ENCODE peak calls at places on chromosomes 16 and 17, in four cellular contexts. S is uterus, R is tibial artery, C is adrenal gland. Y is an unnamed sample. For H3K9me3, the result is how much of the 10 kb centered on the place peaks cover.

GRCh38 chr16:3938471-3938842 is 57.9 kb upstream of the CREBBP start:
- DNase-seq in C (no peak), R (no peak), S (no peak), Y (no peak)

GRCh38 chr16:84237994-84238750 is 1.6 kb downstream of the KCNG4 start:
- DNase-seq in S (no peak), R (no peak), C (no peak), Y (no peak)

GRCh38 chr17:67420994-67421393 is 43.9 kb downstream of the PITPNC1 start:
- DNase-seq in C (no peak), S (no peak), R (no peak), Y (no peak)

GRCh38 chr16:21100447-21100846 is 50.2 kb downstream of the DNAH3 start:
- DNase-seq in R (no peak), C (no peak), S (no peak), Y (peak)

GRCh38 chr17:64327201-64327930 is 63.3 kb downstream of the PECAM1 start:
- DNase-seq in S (peak), C (no peak), R (no peak), Y (no peak)

GRCh38 chr16:80802902-80803301 is 1.5 kb downstream of the CDYL2 start:
- DNase-seq in R (no peak), C (no peak), S (no peak), Y (no peak)

GRCh38 chr16:2159052-2159838 is 3.7 kb downstream of the TRAF7 start:
- DNase-seq in C (no peak), R (peak), S (peak), Y (no peak)

GRCh38 chr17:13967416-13967815 is 101.9 kb upstream of the COX10 start:
- DNase-seq in C (no peak), S (no peak), R (no peak), Y (no peak)

GRCh38 chr16:5575121-5575520 is 477.5 kb upstream of the EEF2KMT start:
- DNase-seq in R (no peak), C (no peak), S (no peak), Y (no peak)

GRCh38 chr17:76077582-76078110 is 1.3 kb upstream of the ZACN start:
- DNase-seq in R (no peak), S (no peak), C (no peak), Y (no peak)

GRCh38 chr16:9966569-9967157 is 215.6 kb downstream of the GRIN2A start:
- DNase-seq in C (no peak), R (no peak), S (no peak), Y (no peak)

GRCh38 chr17:56604691-56605090 is 11.2 kb downstream of the NOG start:
- DNase-seq in S (no peak), C (no peak), R (no peak), Y (no peak)

GRCh38 chr17:68428498-68429172 is 28.7 kb downstream of the WIPI1 start:
- DNase-seq in R (no peak), S (no peak), C (no peak), Y (peak)

GRCh38 chr16:46736695-46737094 is 11.4 kb downstream of the MYLK3 start:
- DNase-seq in S (no peak), C (no peak), R (no peak), Y (no peak)

GRCh38 chr17:1492249-1493206 is at the start of gene MYO1C:
- DNase-seq in R (no peak), S (peak), C (no peak), Y (no peak)

GRCh38 chr17:1494736-1495253 is 2.3 kb upstream of the MYO1C start:
- DNase-seq in S (no peak), R (no peak), C (no peak), Y (no peak)

GRCh38 chr17:1494203-1494602 is 1.7 kb upstream of the MYO1C start:
- DNase-seq in R (no peak), C (no peak), S (no peak), Y (no peak)

GRCh38 chr17:1491406-1492248 is 859 bp downstream of the MYO1C start:
- DNase-seq in S (peak), C (peak), R (peak), Y (no peak)

GRCh38 chr17:1493291-1493980 is 950 bp upstream of the MYO1C start:
- DNase-seq in C (peak), R (peak), S (no peak), Y (no peak)
- H3K27ac ChIP-seq in C (no peak), R (peak), S (peak), Y (no peak)

DNA sequence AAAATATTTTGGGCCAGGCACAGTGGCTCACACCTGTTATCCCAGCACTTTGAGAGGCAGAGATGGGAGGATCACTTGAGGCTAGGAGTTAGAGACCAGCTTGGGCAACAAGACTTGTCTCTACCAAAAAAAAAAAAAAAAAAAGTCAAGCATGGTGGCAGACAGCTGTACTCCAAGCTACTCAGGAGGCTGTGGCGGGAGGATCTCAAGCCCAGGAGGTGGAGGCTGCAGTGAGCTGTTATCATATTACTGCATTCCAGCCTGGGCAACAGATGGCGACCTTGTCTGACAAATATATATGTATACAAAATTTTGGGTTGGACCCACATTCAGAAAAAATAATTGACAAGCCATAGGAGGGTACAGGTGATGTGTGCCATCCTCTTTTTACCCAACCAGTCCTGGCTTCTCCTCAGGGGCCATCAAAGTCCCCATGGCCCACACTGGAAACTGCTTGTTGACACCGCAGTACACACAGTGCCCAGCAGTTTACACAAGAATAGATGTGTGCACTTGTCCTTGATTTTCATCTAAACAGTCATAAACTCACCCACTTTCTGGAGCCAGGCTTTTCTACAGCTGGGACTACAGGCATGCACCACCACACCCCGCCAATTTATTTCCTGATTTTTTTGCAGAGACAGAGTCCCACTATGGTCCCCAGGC is 1.7 kb downstream of the CES2 start:
- DNase-seq in S (no peak), C (no peak), R (no peak), Y (no peak)
- H3K9me3 ChIP-seq in S (under half), C (under half), R (under half), Y (under half)

GRCh38 chr17:48563867-48564199 is 14.3 kb downstream of the HOXB4 start:
- DNase-seq in R (no peak), S (no peak), C (no peak), Y (no peak)

GRCh38 chr17:48563385-48563838 is 14.7 kb downstream of the HOXB4 start:
- DNase-seq in C (no peak), R (no peak), S (no peak), Y (no peak)

GRCh38 chr17:48560452-48560817 is 15.5 kb upstream of the HOXB2 start:
- DNase-seq in S (no peak), C (no peak), R (no peak), Y (no peak)

GRCh38 chr17:48562934-48563333 is 15.2 kb downstream of the HOXB4 start:
- DNase-seq in C (no peak), S (no peak), R (no peak), Y (no peak)

DNA sequence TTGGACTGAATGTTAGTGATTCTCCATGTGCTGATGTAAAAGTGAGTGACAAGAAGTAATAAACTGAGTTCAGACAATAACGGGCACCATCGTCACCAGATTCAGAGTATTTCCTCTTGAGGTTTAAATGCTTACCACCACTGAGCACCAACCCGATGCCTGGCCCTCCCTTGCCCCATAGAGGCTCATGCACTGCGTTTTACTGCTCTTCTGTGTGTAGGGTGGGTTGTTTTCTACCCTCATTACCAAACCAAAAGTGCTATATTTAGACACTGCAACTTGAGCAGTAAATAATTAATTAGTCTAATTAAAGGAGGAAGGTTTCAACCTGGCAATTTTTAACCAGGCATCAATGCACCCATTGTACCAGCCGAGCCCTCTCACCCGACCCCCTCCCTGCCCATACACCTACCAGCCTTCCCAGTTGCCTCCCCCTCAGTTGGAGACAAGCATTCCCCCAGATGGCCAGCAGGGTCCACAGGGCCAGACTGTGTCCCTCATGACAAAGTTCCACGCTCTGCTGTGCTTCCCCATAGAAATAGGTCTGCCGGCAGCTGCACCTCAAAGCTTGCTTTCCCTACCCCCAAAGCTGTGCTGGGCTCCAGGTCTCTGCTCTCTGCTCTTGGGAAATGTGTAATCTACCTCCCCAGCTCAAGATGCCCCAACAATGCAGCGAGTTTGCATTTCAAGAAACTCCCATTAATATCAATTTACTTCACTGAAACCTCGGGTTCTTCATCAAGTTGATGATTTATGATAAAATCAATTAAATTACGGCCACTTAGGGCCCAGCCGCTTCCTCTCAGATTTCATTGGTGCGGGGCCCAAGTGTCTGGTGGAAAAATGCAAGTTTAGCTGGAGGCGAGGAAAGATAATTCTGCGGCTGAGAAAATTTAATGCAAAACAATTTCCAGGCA is 16.0 kb downstream of the HOXB4 start:
- DNase-seq in R (no peak), C (no peak), S (no peak), Y (no peak)
- H3K27ac ChIP-seq in R (no peak), C (no peak), S (no peak), Y (no peak)

GRCh38 chr16:662095-662494 is 5.8 kb upstream of the RHOT2 start:
- DNase-seq in S (no peak), R (no peak), C (no peak), Y (no peak)

GRCh38 chr16:660132-660458 is 7.8 kb upstream of the RHOT2 start:
- DNase-seq in R (no peak), C (no peak), S (no peak), Y (no peak)

GRCh38 chr16:661184-661821 is 6.6 kb upstream of the RHOT2 start:
- DNase-seq in S (no peak), R (no peak), C (no peak), Y (no peak)

GRCh38 chr16:659618-660017 is 8.3 kb upstream of the RHOT2 start:
- DNase-seq in C (no peak), R (no peak), S (no peak), Y (no peak)

DNA sequence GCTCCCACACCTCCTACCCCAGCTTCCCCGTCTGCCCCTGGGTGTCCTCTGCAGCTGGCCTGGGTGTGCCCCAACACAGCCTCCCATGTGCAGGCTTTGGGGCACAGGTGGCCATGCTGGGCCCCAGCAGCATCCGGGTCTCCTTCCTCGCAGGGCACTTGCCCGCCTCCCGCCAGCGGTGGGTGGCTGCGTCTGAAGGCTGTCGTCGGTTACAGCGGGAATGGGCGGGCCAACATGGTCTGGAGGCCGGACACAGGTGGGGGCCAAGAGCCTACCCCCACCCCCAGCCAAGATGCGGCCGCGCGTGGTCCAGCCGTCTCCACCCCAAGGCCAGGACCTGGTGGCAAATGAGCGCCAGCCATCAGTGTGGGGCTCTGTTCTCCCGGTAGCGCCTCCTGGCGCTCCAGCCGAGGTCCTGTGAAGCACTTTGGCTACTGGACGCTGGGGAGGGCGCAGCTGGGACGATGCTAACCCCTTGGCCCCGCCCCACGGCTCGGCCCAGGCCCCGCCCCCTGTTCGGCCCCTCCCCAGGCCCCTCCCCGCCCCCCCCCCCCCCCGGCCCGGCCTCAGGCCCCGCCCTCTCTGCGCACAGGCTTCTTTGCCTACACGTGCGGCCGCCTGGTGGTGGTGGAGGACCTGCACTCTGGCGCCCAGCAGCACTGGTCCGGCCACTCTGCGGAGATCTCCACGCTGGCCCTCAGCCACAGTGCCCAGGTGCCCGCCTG is 7.3 kb upstream of the RHOT2 start:
- DNase-seq in R (peak), C (peak), S (peak), Y (no peak)
- H3K9me3 ChIP-seq in R (under half), C (under half), S (under half), Y (under half)